ENCODE peak calls at places on chromosomes 6 and 20, in five cellular contexts. O is T-helper 2 cell treated with Interferon-gamma antibody and Interleukin-4, amounts not matched to agents 5 μg/mL and 100 μg/mL, for 36 hours; N is mucosa of gallbladder; X is CD8-positive, alpha-beta memory T cell; Y is uterus. M is an unnamed sample.

GRCh38 chr20:33991498-33991897 is 2.2 kb upstream of the RALY start:
- DNase-seq in O (no peak), N (no peak), X (no peak), Y (no peak), M (no peak)

GRCh38 chr20:33515569-33516216 is 25.8 kb downstream of the CBFA2T2 start:
- DNase-seq in O (no peak), N (no peak), X (no peak), Y (no peak), M (no peak)

GRCh38 chr6:144696610-144697376 is 411.7 kb downstream of the UTRN start:
- DNase-seq in O (no peak), N (no peak), X (no peak), Y (no peak), M (no peak)

GRCh38 chr6:34888874-34889555 is at the start of gene ANKS1A:
- DNase-seq in O (peak), N (peak), X (peak), Y (peak), M (peak)

GRCh38 chr20:46182271-46182670 is 64.2 kb downstream of the CD40 start:
- DNase-seq in O (no peak), N (no peak), X (no peak), Y (no peak), M (no peak)

GRCh38 chr6:52020961-52021570 is 66.3 kb downstream of the PKHD1 start:
- DNase-seq in O (no peak), N (no peak), X (no peak), Y (no peak), M (no peak)

GRCh38 chr6:13194852-13195251 is 133.5 kb downstream of the TBC1D7 start:
- DNase-seq in O (no peak), N (peak), X (no peak), Y (peak), M (peak)

GRCh38 chr20:59994697-59995122 is 36.5 kb downstream of the CDH26 start:
- DNase-seq in O (no peak), N (peak), X (no peak), Y (peak), M (no peak)

GRCh38 chr6:19983374-19983773 is 146.2 kb downstream of the ID4 start:
- DNase-seq in O (no peak), N (no peak), X (no peak), Y (no peak), M (no peak)

GRCh38 chr6:166456360-166457156 is 73.8 kb upstream of the MPC1 start:
- DNase-seq in O (no peak), N (peak), X (no peak), Y (no peak), M (no peak)

GRCh38 chr6:93040375-93040774 is 379.0 kb downstream of the EPHA7 start:
- DNase-seq in O (no peak), N (no peak), X (no peak), Y (no peak), M (no peak)

GRCh38 chr6:52872031-52872430 is 31.4 kb upstream of the GSTA5 start:
- DNase-seq in O (no peak), N (no peak), X (no peak), Y (no peak), M (no peak)

GRCh38 chr6:10516953-10517352 is 4.2 kb upstream of the GCNT2 start:
- DNase-seq in O (no peak), N (no peak), X (no peak), Y (no peak), M (no peak)

GRCh38 chr6:154615483-154616025 is 105.1 kb upstream of the CNKSR3 start:
- DNase-seq in O (no peak), N (peak), X (no peak), Y (peak), M (peak)

GRCh38 chr6:41625442-41625841 is 12.8 kb upstream of the MDFI start:
- DNase-seq in O (no peak), N (no peak), X (no peak), Y (no peak), M (peak)

GRCh38 chr20:44282148-44282547 is 28.9 kb downstream of the FITM2 start:
- DNase-seq in O (no peak), N (no peak), X (no peak), Y (no peak), M (no peak)

GRCh38 chr6:146123611-146124010 is 94.7 kb downstream of the GRM1 start:
- DNase-seq in O (no peak), N (no peak), X (no peak), Y (no peak), M (no peak)

GRCh38 chr6:103983860-103984259 is 875.9 kb downstream of the HACE1 start:
- DNase-seq in O (no peak), N (no peak), X (no peak), Y (no peak), M (no peak)

GRCh38 chr20:57831326-57831991 is 121.6 kb upstream of the PMEPA1 start:
- DNase-seq in O (no peak), N (no peak), X (no peak), Y (no peak), M (peak)

GRCh38 chr6:146347090-146347489 is 196.5 kb upstream of the RAB32 start:
- DNase-seq in O (no peak), N (no peak), X (no peak), Y (no peak), M (no peak)

GRCh38 chr6:80531676-80532619 is 425.5 kb downstream of the BCKDHB start:
- DNase-seq in O (no peak), N (no peak), X (no peak), Y (no peak), M (no peak)

GRCh38 chr6:42532038-42532669 is 31.7 kb upstream of the UBR2 start:
- DNase-seq in O (no peak), N (peak), X (no peak), Y (no peak), M (no peak)

GRCh38 chr6:16316741-16317251 is 78.4 kb downstream of the GMPR start:
- DNase-seq in O (no peak), N (no peak), X (peak), Y (no peak), M (no peak)

GRCh38 chr20:24018796-24019195 is 30.2 kb upstream of the GGTLC1 start:
- DNase-seq in O (no peak), N (no peak), X (no peak), Y (no peak), M (no peak)

GRCh38 chr20:14067631-14068030 is 72.3 kb downstream of the MACROD2 start:
- DNase-seq in O (no peak), N (no peak), X (no peak), Y (no peak), M (no peak)

GRCh38 chr20:4592316-4593148 is 129.2 kb upstream of the PRND start:
- DNase-seq in O (peak), N (peak), X (peak), Y (peak), M (no peak)

GRCh38 chr20:59004763-59005522 is 2.1 kb downstream of the CTSZ start:
- DNase-seq in O (peak), N (peak), X (peak), Y (peak), M (peak)

GRCh38 chr20:6698056-6698455 is 69.4 kb upstream of the BMP2 start:
- DNase-seq in O (no peak), N (peak), X (no peak), Y (no peak), M (peak)

GRCh38 chr20:42277203-42277602 is 659.0 kb upstream of the CHD6 start:
- DNase-seq in O (no peak), N (no peak), X (no peak), Y (no peak), M (no peak)

GRCh38 chr20:63475209-63475608 is 2.8 kb upstream of the KCNQ2 start:
- DNase-seq in O (no peak), N (no peak), X (no peak), Y (no peak), M (no peak)

GRCh38 chr6:104540743-104541142 is 319.0 kb downstream of the HACE1 start:
- DNase-seq in O (no peak), N (no peak), X (no peak), Y (no peak), M (no peak)

GRCh38 chr6:13761361-13762036 is 49.9 kb upstream of the RANBP9 start:
- DNase-seq in O (no peak), N (no peak), X (no peak), Y (no peak), M (no peak)

M was measured in lower leg skin.